ENCODE peak calls at places on chromosomes 3 and 15, in ten cellular contexts. H is psoas muscle, D is cardiac muscle cell, V is IMR-90, Q is heart right ventricle, A is A549, L is Peyer's patch, O is caudate nucleus, X is mesendoderm, B is SJSA1. N is an unnamed sample.
A peak's percentile ranks its signal among the peaks of the same experiment; 100 is the strongest.

GRCh38 chr3:124771083-124771445 is 40.8 kb downstream of the UMPS start:
- DNase-seq in H (no peak), D (no peak), V (no peak), Q (no peak), A (no peak), L (no peak), O (no peak), X (no peak), B (no peak), N (no peak)

GRCh38 chr3:49151610-49152009 is 14.5 kb downstream of the CCDC71 start:
- DNase-seq in H (no peak), D (no peak), V (no peak), Q (no peak), A (no peak), L (no peak), O (no peak), X (no peak), B (no peak), N (no peak)

GRCh38 chr3:179671709-179672337 is 19.0 kb downstream of the USP13 start:
- DNase-seq in H (peak; percentile 75), D (peak; percentile 56), V (peak; percentile 58), Q (no peak), A (no peak), L (no peak), O (no peak), X (peak; percentile 29), B (no peak), N (peak; percentile 97)

GRCh38 chr3:139505829-139506386 is 29.6 kb upstream of the RBP2 start:
- DNase-seq in H (no peak), D (no peak), V (no peak), Q (no peak), A (no peak), L (no peak), O (no peak), X (no peak), B (no peak), N (no peak)

GRCh38 chr3:50154840-50155490 is at the start of gene SEMA3F:
- DNase-seq in H (peak; percentile 84), D (peak; percentile 78), V (peak; percentile 56), Q (peak; percentile 70), A (peak; percentile 70), L (peak; percentile 66), O (no peak), X (peak; percentile 73), B (no peak), N (peak; percentile 7)

GRCh38 chr15:33284336-33284735 is 26.4 kb upstream of the RYR3 start:
- DNase-seq in H (no peak), D (no peak), V (no peak), Q (no peak), A (no peak), L (no peak), O (no peak), X (no peak), B (no peak), N (no peak)

GRCh38 chr3:71062037-71062919 is 521.2 kb downstream of the FOXP1 start:
- DNase-seq in H (no peak), D (peak; percentile 73), V (peak; percentile 51), Q (no peak), A (no peak), L (no peak), O (no peak), X (no peak), B (no peak), N (no peak)

GRCh38 chr3:131393056-131393455 is 11.5 kb downstream of the NUDT16 start:
- DNase-seq in H (no peak), D (peak; percentile 26), V (peak; percentile 5), Q (no peak), A (no peak), L (no peak), O (no peak), X (no peak), B (no peak), N (no peak)

GRCh38 chr3:190826018-190826417 is 36.5 kb downstream of the GMNC start:
- DNase-seq in H (no peak), D (no peak), V (no peak), Q (no peak), A (no peak), L (no peak), O (no peak), X (no peak), B (no peak), N (no peak)

GRCh38 chr15:74988007-74988800 is 7.2 kb upstream of the SCAMP5 start:
- DNase-seq in H (no peak), D (peak; percentile 68), V (peak; percentile 7), Q (no peak), A (peak; percentile 64), L (no peak), O (no peak), X (peak; percentile 76), B (no peak), N (peak; percentile 33)

GRCh38 chr3:101548527-101549105 is 13.1 kb upstream of the TRMT10C start:
- DNase-seq in H (no peak), D (no peak), V (no peak), Q (no peak), A (no peak), L (no peak), O (no peak), X (no peak), B (no peak), N (no peak)

GRCh38 chr3:184168363-184169120 is 6.1 kb upstream of the AP2M1 start:
- DNase-seq in H (no peak), D (peak; percentile 76), V (peak; percentile 84), Q (no peak), A (no peak), L (no peak), O (no peak), X (no peak), B (peak; percentile 64), N (peak; percentile 77)
- H3K27ac ChIP-seq in H (no peak overlapping the region), D (no peak overlapping the region), V (no peak overlapping the region), Q (peak overlapping the region; percentile 12), A (no peak overlapping the region), L (no peak overlapping the region), O (no peak overlapping the region), X (no peak overlapping the region), B (peak overlapping the region; percentile 34), N (peak overlapping the region; percentile 95)

GRCh38 chr3:107975529-107976203 is 115.2 kb downstream of the CD47 start:
- DNase-seq in H (no peak), D (no peak), V (no peak), Q (no peak), A (no peak), L (no peak), O (no peak), X (no peak), B (no peak), N (no peak)

GRCh38 chr3:107977571-107977970 is 113.3 kb downstream of the CD47 start:
- DNase-seq in H (no peak), D (no peak), V (no peak), Q (no peak), A (no peak), L (no peak), O (no peak), X (no peak), B (no peak), N (no peak)

GRCh38 chr3:107979538-107979937 is 111.3 kb downstream of the CD47 start:
- DNase-seq in H (no peak), D (no peak), V (no peak), Q (no peak), A (no peak), L (no peak), O (no peak), X (no peak), B (no peak), N (no peak)

GRCh38 chr3:107976204-107976775 is 114.5 kb downstream of the CD47 start:
- DNase-seq in H (no peak), D (no peak), V (no peak), Q (no peak), A (no peak), L (no peak), O (no peak), X (no peak), B (no peak), N (no peak)

GRCh38 chr3:107978116-107979057 is 112.4 kb downstream of the CD47 start:
- DNase-seq in H (no peak), D (no peak), V (no peak), Q (no peak), A (no peak), L (no peak), O (no peak), X (no peak), B (no peak), N (no peak)
- H3K27ac ChIP-seq in H (no peak overlapping the region), D (no peak overlapping the region), V (no peak overlapping the region), Q (no peak overlapping the region), A (no peak overlapping the region), L (peak overlapping the region; percentile 22), O (no peak overlapping the region), X (no peak overlapping the region), B (no peak overlapping the region), N (no peak overlapping the region)

GRCh38 chr3:141243295-141243707 is 11.7 kb downstream of the PXYLP1 start:
- DNase-seq in H (no peak), D (peak; percentile 55), V (peak; percentile 36), Q (no peak), A (no peak), L (peak; percentile 20), O (no peak), X (peak; percentile 11), B (no peak), N (peak; percentile 43)

GRCh38 chr3:141248064-141248463 is 16.4 kb downstream of the PXYLP1 start:
- DNase-seq in H (no peak), D (no peak), V (no peak), Q (no peak), A (no peak), L (no peak), O (no peak), X (no peak), B (no peak), N (no peak)

GRCh38 chr3:141249041-141249440 is 17.4 kb downstream of the PXYLP1 start:
- DNase-seq in H (no peak), D (no peak), V (no peak), Q (no peak), A (no peak), L (no peak), O (no peak), X (no peak), B (no peak), N (no peak)

GRCh38 chr3:141246958-141247301 is 15.3 kb downstream of the PXYLP1 start:
- DNase-seq in H (no peak), D (no peak), V (no peak), Q (no peak), A (no peak), L (no peak), O (no peak), X (no peak), B (no peak), N (no peak)

GRCh38 chr3:141246224-141246957 is 14.8 kb downstream of the PXYLP1 start:
- DNase-seq in H (no peak), D (no peak), V (no peak), Q (no peak), A (no peak), L (no peak), O (no peak), X (no peak), B (no peak), N (no peak)
- H3K27ac ChIP-seq in H (peak overlapping the region; percentile 64), D (no peak overlapping the region), V (no peak overlapping the region), Q (peak overlapping the region; percentile 37), A (no peak overlapping the region), L (no peak overlapping the region), O (no peak overlapping the region), X (no peak overlapping the region), B (no peak overlapping the region), N (no peak overlapping the region)

DNA sequence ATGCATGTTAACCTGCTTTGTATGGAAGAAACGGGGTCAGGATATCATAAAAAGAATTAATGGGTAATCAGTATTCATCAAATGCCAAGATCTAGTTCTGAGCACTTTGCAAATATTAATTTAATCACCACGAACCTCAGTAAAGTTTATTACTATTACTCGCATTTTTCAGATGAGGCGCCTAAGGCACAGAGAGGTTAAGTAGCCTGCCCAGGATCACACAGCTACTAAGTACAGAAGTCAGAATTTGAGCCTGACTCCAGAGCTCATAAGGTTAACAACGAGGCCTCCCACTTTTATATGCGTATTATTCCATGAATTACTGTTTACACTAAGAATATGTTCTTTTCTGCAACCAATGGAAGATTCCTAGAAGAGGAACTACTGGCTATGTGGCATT is 109.6 kb upstream of the KLF13 start:
- DNase-seq in H (no peak), D (no peak), V (no peak), Q (no peak), A (no peak), L (no peak), O (no peak), X (no peak), B (no peak), N (no peak)
- H3K27ac ChIP-seq in H (no peak overlapping the region), D (no peak overlapping the region), V (no peak overlapping the region), Q (peak overlapping the region; percentile 97), A (peak overlapping the region; percentile 96), L (peak overlapping the region; percentile 100), O (peak overlapping the region; percentile 71), X (no peak overlapping the region), B (no peak overlapping the region), N (no peak overlapping the region)